ENCODE peak calls at places on chromosomes 5 and 9, in seven cellular contexts. X is uterus, M is breast epithelium, J is Peyer's patch, P is GM12878, B is thyroid gland, N is K562. O is an unnamed sample.

GRCh38 chr9:86434039-86434726 is 80.0 kb upstream of the TUT7 start:
- DNase-seq in X (peak; percentile 85), M (no peak), J (no peak), P (no peak), B (no peak), N (peak; percentile 22), O (peak; percentile 55)

GRCh38 chr9:88011005-88011766 is 36.9 kb upstream of the CDK20 start:
- DNase-seq in X (no peak), M (no peak), J (no peak), P (no peak), B (no peak), N (no peak), O (no peak)

GRCh38 chr5:1171340-1171941 is 30.0 kb upstream of the SLC6A19 start:
- DNase-seq in X (no peak), M (no peak), J (no peak), P (no peak), B (no peak), N (no peak), O (peak; percentile 19)

GRCh38 chr9:96021616-96022444 is 146.3 kb downstream of the ERCC6L2 start:
- DNase-seq in X (no peak), M (no peak), J (no peak), P (no peak), B (peak; percentile 40), N (no peak), O (no peak)

GRCh38 chr9:77384406-77384805 is 207.1 kb downstream of the VPS13A start:
- DNase-seq in X (no peak), M (no peak), J (no peak), P (no peak), B (no peak), N (no peak), O (no peak)

GRCh38 chr9:134474656-134475050 is 148.4 kb downstream of the RXRA start:
- DNase-seq in X (no peak), M (no peak), J (no peak), P (no peak), B (no peak), N (no peak), O (no peak)

GRCh38 chr9:19130436-19130835 is 3.1 kb upstream of the PLIN2 start:
- DNase-seq in X (no peak), M (no peak), J (no peak), P (no peak), B (no peak), N (no peak), O (no peak)

GRCh38 chr5:130135506-130135905 is 231.2 kb downstream of the CHSY3 start:
- DNase-seq in X (no peak), M (no peak), J (no peak), P (no peak), B (no peak), N (no peak), O (no peak)

GRCh38 chr5:88702328-88702727 is 180.7 kb downstream of the MEF2C start:
- DNase-seq in X (no peak), M (no peak), J (no peak), P (no peak), B (no peak), N (no peak), O (no peak)

GRCh38 chr9:69223605-69224004 is 49.5 kb downstream of the TJP2 start:
- DNase-seq in X (no peak), M (no peak), J (no peak), P (no peak), B (peak; percentile 74), N (peak; percentile 50), O (peak; percentile 73)

GRCh38 chr5:78287833-78288232 is 6.7 kb downstream of the AP3B1 start:
- DNase-seq in X (no peak), M (no peak), J (no peak), P (no peak), B (peak; percentile 19), N (no peak), O (no peak)

GRCh38 chr5:37557734-37558293 is 178.7 kb downstream of the WDR70 start:
- DNase-seq in X (no peak), M (no peak), J (no peak), P (no peak), B (no peak), N (no peak), O (no peak)

GRCh38 chr9:94554439-94555331 is at the start of gene PCAT7:
- DNase-seq in X (no peak), M (peak; percentile 68), J (no peak), P (peak; percentile 12), B (peak; percentile 20), N (peak; percentile 75), O (peak; percentile 42)

GRCh38 chr5:154287136-154287535 is 96.6 kb downstream of the GALNT10 start:
- DNase-seq in X (no peak), M (no peak), J (no peak), P (no peak), B (peak; percentile 86), N (no peak), O (no peak)

GRCh38 chr5:127959152-127959764 is 124.3 kb upstream of the SLC12A2 start:
- DNase-seq in X (peak; percentile 54), M (peak; percentile 67), J (no peak), P (no peak), B (peak; percentile 69), N (peak; percentile 8), O (no peak)

GRCh38 chr5:54985301-54986268 is at the start of gene ESM1:
- DNase-seq in X (no peak), M (no peak), J (no peak), P (no peak), B (peak; percentile 10), N (no peak), O (no peak)
- TF ChIP-seq POLR2A in X (no peak), M (no peak), J (no peak), P (no peak), B (no peak), N (no peak), O (no peak)

GRCh38 chr5:91101777-91102379 is 281.2 kb downstream of the ARRDC3 start:
- DNase-seq in X (peak; percentile 64), M (peak; percentile 61), J (peak; percentile 23), P (peak; percentile 21), B (peak; percentile 72), N (peak; percentile 63), O (peak; percentile 56)
- TF ChIP-seq POLR2A in X (no peak), M (no peak), J (no peak), P (no peak), B (no peak), N (no peak), O (no peak)

GRCh38 chr5:72307968-72308852 is 11.8 kb downstream of the MRPS27 start:
- DNase-seq in X (peak; percentile 97), M (peak; percentile 97), J (peak; percentile 96), P (peak; percentile 94), B (peak; percentile 99), N (peak; percentile 99), O (peak; percentile 99)
- TF ChIP-seq POLR2A in X (peak; percentile 97), M (peak; percentile 57), J (peak; percentile 94), P (peak; percentile 100), B (peak; percentile 68), N (peak; percentile 98), O (peak; percentile 99)

GRCh38 chr9:126802343-126803059 is 2.3 kb upstream of the ZBTB43 start:
- DNase-seq in X (no peak), M (no peak), J (no peak), P (no peak), B (no peak), N (no peak), O (no peak)

GRCh38 chr9:126806336-126806735 is 1.5 kb downstream of the ZBTB43 start:
- DNase-seq in X (no peak), M (no peak), J (no peak), P (no peak), B (no peak), N (no peak), O (peak; percentile 54)

GRCh38 chr9:126804198-126804695 is 593 bp upstream of the ZBTB43 start:
- DNase-seq in X (no peak), M (no peak), J (no peak), P (no peak), B (no peak), N (no peak), O (no peak)

GRCh38 chr9:126804696-126805545 is at the start of gene ZBTB43:
- DNase-seq in X (peak; percentile 97), M (peak; percentile 97), J (peak; percentile 96), P (peak; percentile 89), B (peak; percentile 96), N (peak; percentile 97), O (peak; percentile 97)

DNA sequence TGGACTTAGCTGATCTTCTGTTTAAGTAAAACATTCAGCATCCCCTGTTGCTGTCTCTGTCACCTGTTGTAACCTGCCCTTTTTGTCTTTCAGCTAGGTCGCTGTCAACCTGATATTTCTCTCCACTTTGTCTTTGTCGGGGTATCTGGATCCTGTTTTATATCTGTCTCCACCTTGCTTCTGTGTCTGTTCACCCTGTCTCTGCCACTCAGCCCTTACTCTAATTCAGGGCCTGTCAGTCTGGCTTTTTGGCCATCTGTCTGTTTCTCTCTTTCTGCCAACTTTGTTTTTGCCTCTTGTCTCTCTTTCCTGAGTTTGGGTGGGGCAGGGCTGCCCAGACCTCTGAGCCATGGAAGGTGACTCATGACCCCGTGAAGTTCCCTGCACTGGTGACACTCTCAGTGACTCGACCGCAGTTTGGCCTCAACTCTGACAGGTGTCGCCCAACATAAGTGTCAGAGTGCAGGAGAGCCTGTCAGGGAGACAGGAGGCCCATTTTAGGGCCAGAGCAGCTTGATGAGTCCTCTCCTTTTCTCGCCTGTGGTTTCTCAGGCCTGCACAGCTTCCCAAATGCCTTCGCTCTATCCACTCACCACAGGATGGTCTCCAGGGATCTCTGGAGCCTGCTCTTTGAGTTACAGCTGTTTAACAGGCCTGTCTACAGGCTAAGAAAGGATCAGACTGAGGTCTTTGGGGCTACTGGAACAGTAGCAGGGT is 864 bp downstream of the ZBTB43 start:
- DNase-seq in X (no peak), M (no peak), J (peak; percentile 45), P (peak; percentile 65), B (peak; percentile 57), N (peak; percentile 78), O (peak; percentile 95)
- TF ChIP-seq POLR2A in X (no peak), M (no peak), J (peak; percentile 17), P (peak; percentile 62), B (no peak), N (no peak), O (no peak)

GRCh38 chr9:98374385-98375051 is 119.1 kb upstream of the TBC1D2 start:
- DNase-seq in X (no peak), M (no peak), J (no peak), P (no peak), B (no peak), N (peak; percentile 92), O (peak; percentile 23)
- TF ChIP-seq POLR2A in X (no peak), M (no peak), J (no peak), P (no peak), B (no peak), N (peak; percentile 31), O (no peak)

DNA sequence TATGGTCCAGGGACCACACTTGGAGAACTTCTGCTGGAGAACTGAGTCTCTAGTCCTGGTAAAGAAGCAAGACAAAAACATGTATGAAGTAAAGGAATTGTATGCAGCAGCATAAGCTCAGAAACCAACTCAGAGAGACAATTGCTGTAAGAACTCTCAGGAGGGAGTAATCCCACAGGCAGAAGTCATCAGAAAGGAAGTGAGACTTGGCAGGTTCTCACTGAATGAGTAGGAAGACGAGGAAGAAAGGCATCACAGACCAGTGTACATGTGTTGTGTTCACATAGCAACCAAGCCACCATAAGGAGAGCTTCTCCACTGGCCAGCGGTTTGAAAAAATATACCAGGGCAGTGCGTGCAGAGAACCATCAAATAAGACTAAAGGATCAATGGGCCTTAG is 57.9 kb upstream of the FST start:
- DNase-seq in X (no peak), M (no peak), J (no peak), P (no peak), B (no peak), N (no peak), O (no peak)
- TF ChIP-seq POLR2A in X (no peak), M (no peak), J (no peak), P (no peak), B (no peak), N (no peak), O (no peak)